ENCODE peak calls at places on chromosomes 13 and 19, in seven cellular contexts. Y is substantia nigra; L is heart right ventricle; O is CD8-positive, alpha-beta T cell; Q is ascending aorta; K is lung; H is caudate nucleus. C is an unnamed sample.

GRCh38 chr19:16836906-16837362 is 7.7 kb downstream of the SIN3B start:
- DNase-seq in Y (no peak), L (no peak), O (no peak), Q (no peak), K (no peak), H (no peak), C (no peak)

GRCh38 chr19:47319923-47320871 is 10.5 kb downstream of the C5AR1 start:
- DNase-seq in Y (no peak), L (no peak), O (no peak), Q (no peak), K (no peak), H (no peak), C (no peak)

GRCh38 chr13:106796280-106797047 is 228.5 kb upstream of the ARGLU1 start:
- DNase-seq in Y (no peak), L (no peak), O (no peak), Q (no peak), K (no peak), H (no peak), C (no peak)

GRCh38 chr13:113126265-113127150 is 3.9 kb downstream of the F10 start:
- DNase-seq in Y (no peak), L (no peak), O (no peak), Q (no peak), K (no peak), H (no peak), C (no peak)

GRCh38 chr13:41605319-41606285 is 148.3 kb downstream of the RGCC start:
- DNase-seq in Y (no peak), L (no peak), O (no peak), Q (no peak), K (no peak), H (no peak), C (no peak)

GRCh38 chr13:25981060-25981459 is 70.8 kb downstream of the SHISA2 start:
- DNase-seq in Y (no peak), L (no peak), O (no peak), Q (no peak), K (no peak), H (no peak), C (no peak)

GRCh38 chr13:113013303-113013702 is 44.3 kb downstream of the MCF2L start:
- DNase-seq in Y (no peak), L (no peak), O (no peak), Q (no peak), K (no peak), H (no peak), C (no peak)

GRCh38 chr19:6802336-6803035 is 30.0 kb downstream of the VAV1 start:
- DNase-seq in Y (peak; percentile 13), L (peak; percentile 29), O (peak; percentile 80), Q (peak; percentile 28), K (peak; percentile 53), H (no peak), C (peak; percentile 72)

GRCh38 chr19:51417107-51417806 is at the start of gene SIGLEC10:
- DNase-seq in Y (peak; percentile 36), L (peak; percentile 18), O (no peak), Q (no peak), K (peak; percentile 56), H (no peak), C (no peak)

GRCh38 chr19:35557539-35558399 is 5.7 kb downstream of the ATP4A start:
- DNase-seq in Y (no peak), L (peak; percentile 35), O (peak; percentile 55), Q (no peak), K (peak; percentile 71), H (no peak), C (peak; percentile 19)

GRCh38 chr13:46071590-46072249 is 19.2 kb upstream of the ZC3H13 start:
- DNase-seq in Y (no peak), L (no peak), O (no peak), Q (no peak), K (no peak), H (no peak), C (no peak)

GRCh38 chr19:37933965-37934364 is 27.0 kb downstream of the SIPA1L3 start:
- DNase-seq in Y (no peak), L (peak; percentile 53), O (no peak), Q (no peak), K (no peak), H (no peak), C (no peak)

GRCh38 chr13:98792321-98792720 is 39.8 kb upstream of the SLC15A1 start:
- DNase-seq in Y (no peak), L (no peak), O (no peak), Q (no peak), K (no peak), H (no peak), C (no peak)

GRCh38 chr19:54156953-54157352 is 2.6 kb downstream of the LENG1 start:
- DNase-seq in Y (no peak), L (no peak), O (no peak), Q (no peak), K (no peak), H (no peak), C (no peak)

GRCh38 chr19:2274937-2275535 is 6.9 kb downstream of the PEAK3 start:
- DNase-seq in Y (peak; percentile 30), L (peak; percentile 68), O (peak; percentile 75), Q (no peak), K (peak; percentile 68), H (peak; percentile 39), C (no peak)

GRCh38 chr13:101785858-101786257 is 333.4 kb downstream of the ITGBL1 start:
- DNase-seq in Y (peak; percentile 0), L (peak; percentile 21), O (no peak), Q (no peak), K (no peak), H (no peak), C (no peak)

GRCh38 chr19:49881186-49881585 is 3.7 kb downstream of the TBC1D17 start:
- DNase-seq in Y (no peak), L (no peak), O (no peak), Q (no peak), K (no peak), H (no peak), C (no peak)

GRCh38 chr19:49879243-49879960 is 1.9 kb downstream of the TBC1D17 start:
- DNase-seq in Y (no peak), L (no peak), O (no peak), Q (no peak), K (no peak), H (no peak), C (no peak)

GRCh38 chr19:49878744-49879070 is 1.2 kb downstream of the TBC1D17 start:
- DNase-seq in Y (no peak), L (no peak), O (no peak), Q (no peak), K (no peak), H (no peak), C (no peak)

GRCh38 chr19:49881672-49882394 is 4.3 kb downstream of the TBC1D17 start:
- DNase-seq in Y (no peak), L (no peak), O (no peak), Q (no peak), K (no peak), H (no peak), C (no peak)

GRCh38 chr19:49880162-49880869 is 2.8 kb downstream of the TBC1D17 start:
- DNase-seq in Y (no peak), L (no peak), O (no peak), Q (no peak), K (no peak), H (no peak), C (no peak)
- H3K27ac ChIP-seq in Y (no peak overlapping the region), L (no peak overlapping the region), O (no peak overlapping the region), Q (no peak overlapping the region), K (no peak overlapping the region), H (no peak overlapping the region), C (no peak overlapping the region)

DNA sequence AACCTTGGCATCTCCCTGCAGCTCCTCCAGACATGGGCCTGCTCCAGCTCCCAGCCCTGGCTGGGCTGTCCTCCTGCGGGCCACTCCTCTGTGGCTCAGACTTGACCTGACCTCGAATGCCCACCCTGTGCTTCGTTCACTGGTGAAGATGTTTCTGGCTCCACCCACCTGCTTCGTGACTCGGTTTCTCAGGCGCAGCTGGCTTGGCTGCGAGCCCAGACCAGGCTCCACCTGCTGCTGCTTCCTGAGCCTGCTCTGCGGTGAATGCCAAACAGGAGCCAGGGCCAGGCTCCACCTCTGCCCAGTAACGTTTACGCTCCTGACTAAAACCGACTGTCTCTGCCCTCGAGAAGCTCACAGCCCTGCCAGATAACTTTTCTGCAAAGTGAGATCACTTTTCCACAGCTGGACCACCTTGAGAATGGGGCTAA is 8.9 kb upstream of the RSPH6A start:
- DNase-seq in Y (peak; percentile 6), L (no peak), O (no peak), Q (no peak), K (no peak), H (no peak), C (no peak)
- H3K27ac ChIP-seq in Y (no peak overlapping the region), L (no peak overlapping the region), O (no peak overlapping the region), Q (no peak overlapping the region), K (no peak overlapping the region), H (no peak overlapping the region), C (no peak overlapping the region)

DNA sequence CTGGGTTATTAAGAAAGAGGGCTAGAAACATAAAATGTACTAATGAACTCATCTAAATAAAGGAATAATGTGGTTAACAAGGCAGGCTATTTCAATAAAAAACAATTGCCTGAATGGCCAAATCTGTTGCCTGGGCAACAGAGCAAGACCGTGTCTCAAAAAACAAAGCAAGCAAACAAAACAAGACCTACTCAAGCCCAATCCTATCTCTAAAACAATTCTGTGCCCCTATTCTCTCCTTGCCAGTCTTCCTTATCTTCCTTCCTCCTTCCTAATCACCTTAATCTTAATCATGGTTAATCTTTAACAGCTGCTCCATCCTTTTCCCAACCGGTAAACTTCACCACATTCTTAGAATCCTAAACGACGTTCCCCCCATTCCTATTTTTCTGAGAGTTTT is 12.1 kb downstream of the IGFL1 start:
- DNase-seq in Y (no peak), L (no peak), O (no peak), Q (no peak), K (no peak), H (no peak), C (no peak)
- H3K27ac ChIP-seq in Y (no peak overlapping the region), L (no peak overlapping the region), O (no peak overlapping the region), Q (no peak overlapping the region), K (no peak overlapping the region), H (no peak overlapping the region), C (no peak overlapping the region)

GRCh38 chr19:14450876-14451275 is 17.8 kb downstream of the PKN1 start:
- DNase-seq in Y (no peak), L (no peak), O (no peak), Q (no peak), K (no peak), H (no peak), C (no peak)

GRCh38 chr19:14450168-14450874 is 17.2 kb downstream of the PKN1 start:
- DNase-seq in Y (no peak), L (no peak), O (no peak), Q (no peak), K (no peak), H (no peak), C (peak; percentile 43)

GRCh38 chr19:14443632-14444216 is 10.6 kb downstream of the PKN1 start:
- DNase-seq in Y (no peak), L (no peak), O (no peak), Q (no peak), K (no peak), H (no peak), C (no peak)

GRCh38 chr19:14446336-14447036 is 13.4 kb downstream of the PKN1 start:
- DNase-seq in Y (no peak), L (no peak), O (no peak), Q (no peak), K (no peak), H (no peak), C (no peak)

DNA sequence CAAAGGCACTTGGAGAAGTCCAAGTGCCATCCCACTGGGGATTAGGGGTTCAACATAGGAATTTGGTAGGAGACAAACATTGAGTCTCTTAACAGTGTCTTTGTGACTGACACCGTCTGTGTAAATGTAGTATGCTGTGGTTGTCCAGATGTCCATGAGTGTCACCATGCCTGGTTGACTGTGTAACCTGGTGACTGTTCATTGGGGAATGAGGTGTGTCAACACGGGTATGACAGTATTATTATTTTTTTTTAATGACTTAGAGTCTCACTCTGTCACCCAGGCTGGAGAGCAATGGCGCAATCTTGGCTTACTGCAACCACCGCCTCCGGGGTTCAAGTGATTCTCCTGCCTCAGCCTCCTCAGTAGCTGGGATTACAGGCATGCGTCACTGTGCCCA is 16.2 kb downstream of the PKN1 start:
- DNase-seq in Y (no peak), L (no peak), O (no peak), Q (no peak), K (no peak), H (no peak), C (no peak)
- H3K27ac ChIP-seq in Y (no peak overlapping the region), L (no peak overlapping the region), O (no peak overlapping the region), Q (no peak overlapping the region), K (no peak overlapping the region), H (no peak overlapping the region), C (no peak overlapping the region)

C was measured in effector memory CD4-positive, alpha-beta T cell.